ENCODE peak calls at places on chromosome 1, in six cellular contexts. L is breast epithelium, B is psoas muscle, N is heart left ventricle, Q is fibroblast of lung, S is esophagus squamous epithelium. D is an unnamed sample. For H3K27me3, the result is how much of the 10 kb centered on the place peaks cover.

GRCh38 chr1:83693409-83694126 is 305.4 kb downstream of the TTLL7 start:
- DNase-seq in L (no peak), N (no peak), S (no peak), Q (peak), B (no peak), D (peak)

GRCh38 chr1:86567936-86568335 is 21.1 kb downstream of the CLCA4 start:
- DNase-seq in L (no peak), Q (no peak), S (no peak), N (no peak), B (no peak), D (no peak)

GRCh38 chr1:223011230-223011856 is 131.7 kb downstream of the TLR5 start:
- DNase-seq in B (no peak), Q (peak), L (no peak), N (no peak), S (no peak), D (no peak)

GRCh38 chr1:220604921-220605320 is 77.0 kb downstream of the MARK1 start:
- DNase-seq in N (no peak), L (no peak), Q (no peak), S (no peak), B (no peak), D (no peak)

GRCh38 chr1:231720652-231721325 is 94.2 kb downstream of the DISC1 start:
- DNase-seq in S (no peak), L (no peak), Q (no peak), N (no peak), B (no peak), D (no peak)

GRCh38 chr1:162062542-162063015 is 6.9 kb upstream of the NOS1AP start:
- DNase-seq in S (no peak), Q (peak), B (no peak), N (no peak), L (no peak), D (peak)

GRCh38 chr1:213122514-213122929 is 71.5 kb downstream of the RPS6KC1 start:
- DNase-seq in L (no peak), N (no peak), B (no peak), Q (peak), S (no peak), D (no peak)

GRCh38 chr1:30912203-30912602 is 3.6 kb upstream of the SDC3 start:
- DNase-seq in N (no peak), L (no peak), Q (no peak), S (no peak), B (no peak), D (no peak)

GRCh38 chr1:173023343-173023742 is 27.4 kb downstream of the TNFSF18 start:
- DNase-seq in Q (no peak), L (no peak), B (no peak), N (no peak), S (no peak), D (no peak)

GRCh38 chr1:156090138-156090821 is 8.0 kb upstream of the MEX3A start:
- DNase-seq in S (no peak), Q (no peak), N (no peak), B (no peak), L (no peak), D (no peak)

GRCh38 chr1:36387141-36387949 is 1.6 kb upstream of the STK40 start:
- DNase-seq in S (no peak), N (no peak), Q (peak), B (peak), L (no peak), D (no peak)

DNA sequence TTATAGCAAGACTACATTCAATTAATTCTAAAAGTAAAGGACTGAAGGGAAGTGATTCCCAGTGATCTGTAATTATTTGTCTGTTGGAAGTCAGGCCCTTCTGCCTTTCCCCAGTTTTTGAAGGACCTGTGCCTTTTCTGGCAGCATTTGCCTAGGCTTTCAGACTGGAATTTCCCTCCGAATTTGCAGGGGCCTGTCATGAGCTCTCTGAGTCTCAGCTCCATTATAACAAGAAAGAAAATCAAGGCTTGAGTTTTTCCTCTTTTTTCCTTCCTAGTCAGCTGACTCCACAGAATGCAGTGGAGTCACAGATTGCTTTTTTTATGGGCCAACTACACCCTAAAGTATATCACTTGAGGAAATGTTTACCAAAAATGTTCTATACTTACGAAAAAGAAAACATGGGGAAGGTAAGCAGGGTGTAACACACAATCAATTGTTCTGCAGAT is 1.1 kb downstream of the NR5A2 start:
- DNase-seq in B (no peak), L (no peak), Q (no peak), N (no peak), S (no peak), D (peak)
- H3K27ac ChIP-seq in B (no peak), L (no peak), Q (no peak), N (peak), S (no peak), D (no peak)

DNA sequence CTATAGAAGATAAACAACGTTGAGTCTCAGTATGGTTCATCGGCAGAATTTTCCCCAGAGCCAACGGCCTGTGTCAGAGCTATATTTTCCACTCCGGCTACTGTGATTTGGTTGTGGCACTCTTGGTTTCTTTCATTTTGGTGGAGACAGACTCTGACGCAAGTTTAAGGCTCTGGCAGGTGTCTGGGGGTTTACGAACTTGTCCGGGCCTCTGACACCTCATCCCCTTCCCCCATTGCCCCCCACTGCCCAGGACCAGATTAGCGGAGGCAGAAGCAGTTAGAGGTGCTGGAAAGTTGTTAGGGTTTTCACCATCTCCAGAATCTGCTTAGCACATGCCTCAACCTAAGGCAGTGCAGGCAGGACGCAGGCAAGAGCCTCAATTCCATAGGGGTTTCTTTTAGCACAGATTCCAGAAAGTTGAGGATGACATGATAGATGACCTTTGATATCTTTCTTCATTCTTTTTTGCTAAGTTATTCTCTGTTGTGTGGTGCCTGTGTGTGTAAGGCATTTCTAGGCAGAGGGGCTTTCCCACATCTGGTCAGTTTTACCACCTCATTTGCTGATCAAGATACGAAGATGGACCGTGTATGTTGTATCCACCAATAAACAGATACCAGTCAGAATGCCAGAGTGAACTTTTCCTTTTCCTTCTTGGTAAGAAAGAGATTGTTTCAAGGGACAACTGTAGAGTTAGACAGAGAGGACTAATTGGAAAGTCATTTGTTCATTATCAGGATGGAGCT is 18.4 kb upstream of the IL10 start:
- DNase-seq in Q (no peak), S (no peak), N (no peak), B (no peak), L (no peak), D (no peak)
- H3K4me3 ChIP-seq in Q (no peak), S (no peak), N (no peak), B (no peak), L (no peak), D (no peak)

GRCh38 chr1:107535091-107535490 is 394.3 kb downstream of the NTNG1 start:
- DNase-seq in L (no peak), B (no peak), S (no peak), Q (no peak), N (no peak), D (no peak)
- H3K27me3 ChIP-seq in L (under half), B (under half), S (under half), Q (under half), N (under half), D (under half)

GRCh38 chr1:51266791-51267190 is 30.7 kb downstream of the RNF11 start:
- DNase-seq in L (no peak), N (no peak), B (no peak), Q (no peak), S (no peak), D (no peak)

GRCh38 chr1:51266181-51266580 is 30.1 kb downstream of the RNF11 start:
- DNase-seq in B (no peak), Q (no peak), L (no peak), S (no peak), N (no peak), D (no peak)

GRCh38 chr1:51265618-51266017 is 29.5 kb downstream of the RNF11 start:
- DNase-seq in Q (no peak), S (no peak), B (no peak), L (no peak), N (no peak), D (no peak)

GRCh38 chr1:51264470-51264869 is 28.4 kb downstream of the RNF11 start:
- DNase-seq in Q (peak), B (no peak), L (no peak), N (no peak), S (no peak), D (no peak)

DNA sequence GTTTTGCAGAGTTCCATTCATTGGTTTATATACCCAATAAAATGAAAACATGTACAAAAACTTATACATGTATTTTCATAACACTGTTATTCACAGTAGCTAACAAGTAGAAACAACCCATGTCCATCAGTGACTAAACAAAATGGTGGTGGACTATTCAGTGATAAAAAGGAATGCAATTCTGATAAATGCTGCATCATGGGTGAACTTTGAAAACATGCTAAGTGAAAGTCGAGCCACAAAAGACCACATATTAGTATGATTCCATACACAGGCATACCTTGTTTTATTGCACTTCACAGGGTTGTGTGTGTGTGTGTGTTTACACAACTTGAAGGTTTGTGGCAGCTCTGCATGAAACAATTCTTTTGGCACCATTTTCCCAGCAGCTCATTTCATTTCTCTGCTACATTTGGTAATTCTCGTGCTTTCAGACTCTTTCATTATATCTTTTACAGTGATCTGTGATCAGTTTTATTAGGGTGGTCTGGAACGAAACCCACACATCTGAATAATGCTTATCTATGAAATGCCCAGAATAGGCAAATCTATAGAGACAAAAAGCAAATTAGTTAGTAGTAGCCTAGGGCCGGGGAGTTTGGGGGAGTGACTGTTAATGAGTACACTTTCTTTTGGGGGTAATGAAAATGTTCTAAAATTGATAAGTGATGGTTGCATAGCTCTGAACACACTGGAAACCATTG is 27.2 kb downstream of the RNF11 start:
- DNase-seq in S (no peak), L (no peak), Q (peak), B (no peak), N (no peak), D (no peak)
- H3K27ac ChIP-seq in S (no peak), L (no peak), Q (no peak), B (peak), N (no peak), D (no peak)

GRCh38 chr1:108813326-108813725 is 43.6 kb downstream of the AKNAD1 start:
- DNase-seq in S (no peak), N (no peak), Q (no peak), L (no peak), B (no peak), D (no peak)

GRCh38 chr1:108808438-108808837 is 48.5 kb downstream of the AKNAD1 start:
- DNase-seq in B (no peak), N (no peak), L (no peak), Q (no peak), S (no peak), D (no peak)

GRCh38 chr1:108810176-108810575 is 46.7 kb downstream of the AKNAD1 start:
- DNase-seq in Q (no peak), L (no peak), B (no peak), N (no peak), S (no peak), D (no peak)

GRCh38 chr1:108814343-108815125 is 42.4 kb downstream of the AKNAD1 start:
- DNase-seq in N (no peak), Q (peak), B (no peak), S (no peak), L (no peak), D (no peak)

DNA sequence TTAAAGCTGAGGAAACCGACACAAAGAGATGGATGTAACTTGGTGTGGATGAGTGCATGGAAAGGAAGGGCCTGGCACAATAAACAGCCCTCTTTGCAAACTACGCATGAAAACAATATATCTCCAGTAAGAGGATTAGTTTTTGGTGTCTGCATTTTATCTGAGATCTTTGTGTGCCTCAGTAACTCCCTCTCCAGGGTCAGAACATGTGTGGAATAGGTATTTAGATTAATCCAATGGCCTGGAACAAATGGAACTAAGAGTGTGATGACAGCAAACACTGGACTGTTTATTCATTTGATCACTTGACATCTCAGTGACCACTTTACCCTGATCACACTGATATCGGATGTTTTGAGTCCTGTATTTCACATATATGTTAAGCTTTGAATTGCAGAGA is 45.3 kb downstream of the AKNAD1 start:
- DNase-seq in B (no peak), L (no peak), Q (no peak), S (no peak), N (no peak), D (no peak)
- H3K4me3 ChIP-seq in B (no peak), L (no peak), Q (no peak), S (no peak), N (no peak), D (no peak)

GRCh38 chr1:180906511-180906910 is 6.2 kb upstream of the KIAA1614 start:
- DNase-seq in B (no peak), Q (no peak), L (no peak), S (no peak), N (no peak), D (no peak)
- H3K27me3 ChIP-seq in B (under half), Q (under half), L (under half), S (under half), N (under half), D (under half)

DNA sequence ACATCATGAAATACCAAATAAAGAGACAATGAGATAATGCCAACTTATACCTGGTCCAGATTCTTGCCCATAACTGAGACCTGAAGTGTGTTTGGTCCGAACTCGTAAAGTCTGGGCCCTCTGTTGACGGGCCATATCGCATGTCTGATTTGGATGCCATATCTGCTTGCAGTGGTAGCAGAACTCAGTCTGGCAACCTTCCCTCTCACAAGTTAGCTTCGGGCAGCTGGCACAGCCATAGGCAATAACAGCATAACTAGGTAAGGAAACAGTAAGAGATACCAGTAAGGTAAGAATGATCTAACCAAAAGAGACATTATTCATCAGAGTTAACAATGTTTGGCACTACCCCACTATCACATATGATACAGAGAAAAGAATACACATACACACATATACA is 15.1 kb downstream of the RNF19B start:
- DNase-seq in S (no peak), L (no peak), B (no peak), N (no peak), Q (no peak), D (no peak)
- H3K27ac ChIP-seq in S (no peak), L (no peak), B (no peak), N (no peak), Q (no peak), D (no peak)